ENCODE peak calls at places on chromosome 18, in four cellular contexts. J is GM12878, C is IMR-90, L is K562. O is an unnamed sample.

GRCh38 chr18:35005963-35006577 is 35.1 kb upstream of the MAPRE2 start:
- DNase-seq in C (peak), L (peak), J (no peak), O (peak)

GRCh38 chr18:25284861-25285574 is 66.9 kb downstream of the ZNF521 start:
- DNase-seq in L (no peak), J (no peak), C (peak), O (no peak)

GRCh38 chr18:11664286-11664685 is 24.8 kb upstream of the GNAL start:
- DNase-seq in J (no peak), C (no peak), L (no peak), O (no peak)

GRCh38 chr18:41004320-41004719 is 950.7 kb upstream of the PIK3C3 start:
- DNase-seq in J (no peak), C (no peak), L (no peak), O (no peak)

GRCh38 chr18:69838620-69839411 is 108.9 kb downstream of the CD226 start:
- DNase-seq in J (peak), L (peak), C (no peak), O (no peak)

GRCh38 chr18:78514910-78515670 is 464.5 kb upstream of the SALL3 start:
- DNase-seq in L (no peak), J (no peak), C (no peak), O (no peak)

GRCh38 chr18:477565-477964 is 22.9 kb downstream of the COLEC12 start:
- DNase-seq in J (no peak), C (no peak), L (peak), O (no peak)

GRCh38 chr18:23721711-23722479 is 32.6 kb downstream of the LAMA3 start:
- DNase-seq in L (no peak), C (peak), J (no peak), O (peak)

GRCh38 chr18:3906072-3906471 is 456.1 kb downstream of the TGIF1 start:
- DNase-seq in C (no peak), L (no peak), J (peak), O (no peak)

GRCh38 chr18:55897101-55897500 is 309.1 kb upstream of the TCF4 start:
- DNase-seq in J (no peak), C (no peak), L (no peak), O (no peak)

GRCh38 chr18:46418657-46419260 is 238.3 kb downstream of the LOXHD1 start:
- DNase-seq in C (no peak), L (no peak), J (no peak), O (no peak)

GRCh38 chr18:49031511-49032188 is 80.9 kb upstream of the SMAD7 start:
- DNase-seq in L (no peak), C (no peak), J (no peak), O (no peak)

GRCh38 chr18:22983175-22983574 is 50.0 kb downstream of the RBBP8 start:
- DNase-seq in C (peak), L (peak), J (no peak), O (peak)

GRCh38 chr18:26056291-26056690 is 34.1 kb downstream of the SS18 start:
- DNase-seq in L (no peak), J (no peak), C (peak), O (no peak)

GRCh38 chr18:34901299-34901698 is 139.9 kb upstream of the MAPRE2 start:
- DNase-seq in L (no peak), J (no peak), C (peak), O (no peak)

GRCh38 chr18:58218111-58218510 is 174.1 kb downstream of the NEDD4L start:
- DNase-seq in J (no peak), C (peak), L (no peak), O (no peak)

GRCh38 chr18:61643884-61644647 is 248.7 kb downstream of the RNF152 start:
- DNase-seq in L (no peak), J (no peak), C (no peak), O (no peak)

GRCh38 chr18:48637081-48637990 is 98.5 kb downstream of the CTIF start:
- DNase-seq in J (no peak), L (no peak), C (no peak), O (no peak)

GRCh38 chr18:23871410-23871809 is 143.1 kb upstream of the TTC39C start:
- DNase-seq in L (no peak), C (no peak), J (peak), O (peak)

GRCh38 chr18:43010611-43011010 is 104.9 kb downstream of the RIT2 start:
- DNase-seq in L (no peak), C (no peak), J (no peak), O (no peak)

GRCh38 chr18:63046375-63046774 is 273.2 kb downstream of the BCL2 start:
- DNase-seq in C (no peak), J (no peak), L (no peak), O (no peak)

GRCh38 chr18:63040788-63041410 is 278.7 kb downstream of the BCL2 start:
- DNase-seq in C (no peak), L (no peak), J (peak), O (no peak)

GRCh38 chr18:63042351-63042750 is 277.2 kb downstream of the BCL2 start:
- DNase-seq in C (no peak), J (no peak), L (no peak), O (no peak)

GRCh38 chr18:63043516-63043915 is 276.1 kb downstream of the BCL2 start:
- DNase-seq in J (no peak), L (no peak), C (peak), O (no peak)
- H3K4me2 ChIP-seq in J (no peak), L (no peak), C (no peak), O (no peak)

DNA sequence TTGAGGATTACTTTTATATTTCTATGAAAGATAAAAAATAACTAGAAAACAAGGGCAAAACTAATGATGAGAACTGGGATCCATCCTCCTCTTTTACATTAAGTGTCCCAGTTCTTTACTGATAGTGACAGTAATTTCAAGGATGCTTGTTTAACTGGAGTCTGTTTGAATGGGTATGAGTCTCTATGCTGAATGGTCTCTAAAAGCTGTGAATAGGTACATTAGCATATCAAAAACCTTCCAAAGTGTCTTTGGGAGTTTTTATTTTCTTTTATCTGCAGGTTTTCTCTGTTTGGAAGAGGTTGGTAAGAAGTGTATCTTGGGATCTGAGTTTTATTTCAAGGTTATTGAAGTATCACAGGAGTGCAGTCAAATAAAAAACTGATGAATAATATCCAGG is 30.0 kb downstream of the DSEL start:
- DNase-seq in J (no peak), C (no peak), L (no peak), O (no peak)
- TF ChIP-seq FOS in J (no peak), C (no peak), L (no peak), O (no peak)

GRCh38 chr18:13218376-13219011 is at the start of gene LDLRAD4:
- DNase-seq in L (no peak), C (no peak), J (no peak), O (peak)

GRCh38 chr18:13217971-13218375 is 587 bp upstream of the LDLRAD4 start:
- DNase-seq in L (no peak), C (no peak), J (no peak), O (peak)

GRCh38 chr18:13217466-13217961 is 1.0 kb upstream of the LDLRAD4 start:
- DNase-seq in L (peak), C (peak), J (no peak), O (peak)

GRCh38 chr18:13216732-13217465 is 1.7 kb upstream of the LDLRAD4 start:
- DNase-seq in J (no peak), C (no peak), L (no peak), O (peak)

GRCh38 chr18:13216092-13216582 is 2.4 kb upstream of the LDLRAD4 start:
- DNase-seq in J (peak), C (peak), L (no peak), O (peak)
- TF ChIP-seq POLR2A in J (no peak), C (no peak), L (no peak), O (no peak)

DNA sequence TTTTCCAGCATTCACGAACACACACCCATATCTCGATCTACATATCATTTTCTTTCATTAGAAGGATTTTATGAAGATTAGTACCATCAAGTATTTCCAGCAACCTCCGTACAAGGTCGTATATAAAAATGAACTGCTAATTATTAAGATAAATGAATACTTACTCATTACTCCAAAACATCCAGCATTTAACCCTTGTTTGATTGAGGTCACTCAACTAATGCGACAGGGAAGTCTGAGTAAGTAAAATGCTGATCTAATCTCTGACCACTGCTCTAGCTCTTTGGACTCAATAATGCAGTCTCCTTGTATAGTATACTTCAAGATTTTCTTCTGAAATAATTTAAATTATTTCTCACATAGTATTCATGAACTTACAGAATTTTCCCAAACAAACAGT is 2.0 kb downstream of the ABHD3 start:
- DNase-seq in C (no peak), L (no peak), J (no peak), O (peak)
- H3K4me2 ChIP-seq in C (no peak), L (no peak), J (peak), O (peak)

GRCh38 chr18:32036506-32037210 is 18.0 kb downstream of the RNF125 start:
- DNase-seq in L (no peak), J (no peak), C (no peak), O (no peak)

GRCh38 chr18:32042337-32042736 is 23.7 kb downstream of the RNF125 start:
- DNase-seq in J (no peak), C (no peak), L (no peak), O (no peak)

GRCh38 chr18:32037616-32038015 is 19.0 kb downstream of the RNF125 start:
- DNase-seq in J (no peak), C (no peak), L (no peak), O (no peak)

DNA sequence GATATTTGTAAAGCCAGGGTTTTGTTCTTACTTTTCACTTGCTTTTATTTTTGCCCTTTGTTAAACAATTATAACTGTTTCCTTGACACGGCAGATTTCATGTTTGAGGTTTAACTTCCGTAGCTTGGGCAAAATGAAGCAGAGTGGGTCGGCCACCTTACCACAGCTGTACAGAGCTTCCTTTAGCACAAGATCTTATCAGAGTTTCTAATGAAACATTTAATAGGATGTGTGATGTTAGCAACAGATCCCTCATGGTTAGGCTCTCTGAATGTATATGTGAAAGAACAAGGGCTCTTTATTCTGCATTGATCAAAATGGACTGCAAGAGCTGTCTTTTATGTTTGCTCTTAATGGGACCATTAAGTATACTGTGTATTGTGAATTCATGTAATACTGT is 22.3 kb downstream of the RNF125 start:
- DNase-seq in C (no peak), J (no peak), L (no peak), O (peak)
- TF ChIP-seq FOS in C (no peak), J (no peak), L (no peak), O (no peak)

O was measured in endothelial cell of umbilical vein.